ENCODE peak calls at places on chromosomes 11 and 22, in seven cellular contexts. One of them, this sample, is unnamed.
A peak's percentile ranks its signal among the peaks of the same experiment; 100 is the strongest.

GRCh38 chr11:112542479-112542878 is 281.8 kb upstream of the PLET1 start:
- DNase-seq in HEK293T: no peak
- DNase-seq in WTC11: no peak
- DNase-seq in stimulated activated CD8-positive, alpha-beta memory T cell treated with anti-CD3 and anti-CD28 coated beads, Interleukin-7, amount 100 ng/mL, for 24 hours: no peak
- DNase-seq in GDM1: no peak
- DNase-seq in hypothalamus: no peak
- DNase-seq in memory B cell: no peak
- DNase-seq in this sample: no peak

GRCh38 chr11:76030286-76030685 is 176.0 kb downstream of the WNT11 start:
- DNase-seq in WTC11: no peak
- DNase-seq in GDM1: no peak
- DNase-seq in hypothalamus: no peak
- DNase-seq in HEK293T: no peak
- DNase-seq in memory B cell: no peak
- DNase-seq in stimulated activated CD8-positive, alpha-beta memory T cell treated with anti-CD3 and anti-CD28 coated beads, Interleukin-7, amount 100 ng/mL, for 24 hours: no peak
- DNase-seq in this sample: no peak

GRCh38 chr11:9210922-9211320 is 54.2 kb downstream of the DENND5A start:
- DNase-seq in HEK293T: no peak
- DNase-seq in WTC11: no peak
- DNase-seq in stimulated activated CD8-positive, alpha-beta memory T cell treated with anti-CD3 and anti-CD28 coated beads, Interleukin-7, amount 100 ng/mL, for 24 hours: no peak
- DNase-seq in GDM1: no peak
- DNase-seq in memory B cell: no peak
- DNase-seq in hypothalamus: no peak
- DNase-seq in this sample: no peak

GRCh38 chr11:35412285-35412684 is 7.1 kb downstream of the SLC1A2 start:
- DNase-seq in stimulated activated CD8-positive, alpha-beta memory T cell treated with anti-CD3 and anti-CD28 coated beads, Interleukin-7, amount 100 ng/mL, for 24 hours: no peak
- DNase-seq in hypothalamus: no peak
- DNase-seq in GDM1: no peak
- DNase-seq in memory B cell: no peak
- DNase-seq in HEK293T: peak; percentile 45
- DNase-seq in WTC11: no peak
- DNase-seq in this sample: no peak

GRCh38 chr22:48906177-48906835 is 921.4 kb downstream of the BRD1 start:
- DNase-seq in hypothalamus: no peak
- DNase-seq in stimulated activated CD8-positive, alpha-beta memory T cell treated with anti-CD3 and anti-CD28 coated beads, Interleukin-7, amount 100 ng/mL, for 24 hours: no peak
- DNase-seq in HEK293T: no peak
- DNase-seq in WTC11: no peak
- DNase-seq in GDM1: no peak
- DNase-seq in memory B cell: no peak
- DNase-seq in this sample: no peak

GRCh38 chr11:75673977-75674582 is 5.2 kb upstream of the MAP6 start:
- DNase-seq in WTC11: no peak
- DNase-seq in HEK293T: no peak
- DNase-seq in GDM1: no peak
- DNase-seq in memory B cell: no peak
- DNase-seq in stimulated activated CD8-positive, alpha-beta memory T cell treated with anti-CD3 and anti-CD28 coated beads, Interleukin-7, amount 100 ng/mL, for 24 hours: no peak
- DNase-seq in hypothalamus: no peak
- DNase-seq in this sample: no peak

GRCh38 chr11:96095884-96096301 is 172.0 kb upstream of the MTMR2 start:
- DNase-seq in memory B cell: no peak
- DNase-seq in GDM1: no peak
- DNase-seq in WTC11: no peak
- DNase-seq in hypothalamus: no peak
- DNase-seq in stimulated activated CD8-positive, alpha-beta memory T cell treated with anti-CD3 and anti-CD28 coated beads, Interleukin-7, amount 100 ng/mL, for 24 hours: no peak
- DNase-seq in HEK293T: no peak
- DNase-seq in this sample: no peak

GRCh38 chr22:36197065-36197440 is 4.6 kb downstream of the APOL4 start:
- DNase-seq in memory B cell: no peak
- DNase-seq in HEK293T: no peak
- DNase-seq in hypothalamus: no peak
- DNase-seq in stimulated activated CD8-positive, alpha-beta memory T cell treated with anti-CD3 and anti-CD28 coated beads, Interleukin-7, amount 100 ng/mL, for 24 hours: no peak
- DNase-seq in GDM1: peak; percentile 22
- DNase-seq in WTC11: peak; percentile 47
- DNase-seq in this sample: no peak

GRCh38 chr11:70397336-70397982 is 870 bp upstream of the CTTN start:
- DNase-seq in stimulated activated CD8-positive, alpha-beta memory T cell treated with anti-CD3 and anti-CD28 coated beads, Interleukin-7, amount 100 ng/mL, for 24 hours: no peak
- DNase-seq in WTC11: peak; percentile 37
- DNase-seq in GDM1: peak; percentile 23
- DNase-seq in HEK293T: peak; percentile 50
- DNase-seq in hypothalamus: no peak
- DNase-seq in memory B cell: no peak
- DNase-seq in this sample: no peak

GRCh38 chr11:2402106-2402505 is 1.6 kb downstream of the TSSC4 start:
- DNase-seq in HEK293T: no peak
- DNase-seq in stimulated activated CD8-positive, alpha-beta memory T cell treated with anti-CD3 and anti-CD28 coated beads, Interleukin-7, amount 100 ng/mL, for 24 hours: no peak
- DNase-seq in GDM1: no peak
- DNase-seq in hypothalamus: no peak
- DNase-seq in memory B cell: no peak
- DNase-seq in WTC11: no peak
- DNase-seq in this sample: no peak

GRCh38 chr11:69499946-69500284 is 18.5 kb downstream of the LINC01488 start:
- DNase-seq in hypothalamus: no peak
- DNase-seq in stimulated activated CD8-positive, alpha-beta memory T cell treated with anti-CD3 and anti-CD28 coated beads, Interleukin-7, amount 100 ng/mL, for 24 hours: no peak
- DNase-seq in memory B cell: no peak
- DNase-seq in HEK293T: no peak
- DNase-seq in GDM1: no peak
- DNase-seq in WTC11: no peak
- DNase-seq in this sample: no peak

GRCh38 chr11:5234390-5234834 is at the start of gene HBD:
- DNase-seq in hypothalamus: no peak
- DNase-seq in HEK293T: no peak
- DNase-seq in WTC11: no peak
- DNase-seq in memory B cell: no peak
- DNase-seq in GDM1: peak; percentile 47
- DNase-seq in stimulated activated CD8-positive, alpha-beta memory T cell treated with anti-CD3 and anti-CD28 coated beads, Interleukin-7, amount 100 ng/mL, for 24 hours: no peak
- DNase-seq in this sample: peak; percentile 11

GRCh38 chr22:19039448-19039780 is 82.8 kb downstream of the DGCR2 start:
- DNase-seq in stimulated activated CD8-positive, alpha-beta memory T cell treated with anti-CD3 and anti-CD28 coated beads, Interleukin-7, amount 100 ng/mL, for 24 hours: no peak
- DNase-seq in HEK293T: no peak
- DNase-seq in memory B cell: no peak
- DNase-seq in GDM1: no peak
- DNase-seq in hypothalamus: no peak
- DNase-seq in WTC11: no peak
- DNase-seq in this sample: no peak

GRCh38 chr11:78660451-78660850 is 85.8 kb upstream of the NARS2 start:
- DNase-seq in stimulated activated CD8-positive, alpha-beta memory T cell treated with anti-CD3 and anti-CD28 coated beads, Interleukin-7, amount 100 ng/mL, for 24 hours: no peak
- DNase-seq in hypothalamus: no peak
- DNase-seq in GDM1: no peak
- DNase-seq in WTC11: no peak
- DNase-seq in HEK293T: no peak
- DNase-seq in memory B cell: no peak
- DNase-seq in this sample: no peak

GRCh38 chr11:17277024-17277584 is 565 bp downstream of the NUCB2 start:
- DNase-seq in hypothalamus: no peak
- DNase-seq in WTC11: no peak
- DNase-seq in memory B cell: no peak
- DNase-seq in HEK293T: no peak
- DNase-seq in GDM1: peak; percentile 48
- DNase-seq in stimulated activated CD8-positive, alpha-beta memory T cell treated with anti-CD3 and anti-CD28 coated beads, Interleukin-7, amount 100 ng/mL, for 24 hours: no peak
- DNase-seq in this sample: peak; percentile 27